ENCODE peak calls at places on chromosomes 5 and 9, in ten cellular contexts. X is hepatocyte; T is CD8-positive, alpha-beta memory T cell; I is bronchial epithelial cell; W is neuronal stem cell; F is cardiac fibroblast; M is MM.1S; A is heart right ventricle; L is cardiac muscle cell; U is adrenal gland. R is an unnamed sample.

GRCh38 chr5:35626108-35626507 is 8.4 kb downstream of the SPEF2 start:
- DNase-seq in X (no peak), T (no peak), I (no peak), W (no peak), F (peak; percentile 21), M (no peak), A (no peak), L (no peak), U (no peak), R (no peak)

GRCh38 chr5:147098233-147098790 is 136.5 kb upstream of the STK32A start:
- DNase-seq in X (peak; percentile 55), T (no peak), I (peak; percentile 56), W (peak; percentile 47), F (peak; percentile 53), M (peak; percentile 49), A (peak; percentile 41), L (peak; percentile 52), U (peak; percentile 47), R (no peak)

GRCh38 chr5:175718401-175719108 is 60.7 kb downstream of the HRH2 start:
- DNase-seq in X (peak; percentile 75), T (no peak), I (peak; percentile 34), W (peak; percentile 17), F (peak; percentile 27), M (peak; percentile 58), A (peak; percentile 40), L (peak; percentile 68), U (no peak), R (no peak)

GRCh38 chr5:108233617-108234016 is 148.3 kb downstream of the FBXL17 start:
- DNase-seq in X (peak; percentile 15), T (no peak), I (no peak), W (no peak), F (no peak), M (no peak), A (no peak), L (peak; percentile 72), U (no peak), R (no peak)

GRCh38 chr9:28301281-28301680 is 728.0 kb upstream of the C9orf72 start:
- DNase-seq in X (no peak), T (no peak), I (peak; percentile 58), W (no peak), F (no peak), M (no peak), A (no peak), L (no peak), U (no peak), R (no peak)

GRCh38 chr9:103649086-103649485 is 445.0 kb upstream of the SMC2 start:
- DNase-seq in X (no peak), T (no peak), I (no peak), W (no peak), F (no peak), M (no peak), A (no peak), L (no peak), U (no peak), R (no peak)

GRCh38 chr5:74085186-74085585 is 459.2 kb downstream of the ARHGEF28 start:
- DNase-seq in X (peak; percentile 25), T (no peak), I (no peak), W (no peak), F (no peak), M (no peak), A (no peak), L (peak; percentile 35), U (no peak), R (no peak)

GRCh38 chr5:74206571-74207550 is 433.7 kb downstream of the ENC1 start:
- DNase-seq in X (peak; percentile 39), T (no peak), I (peak; percentile 76), W (no peak), F (peak; percentile 72), M (no peak), A (peak; percentile 37), L (no peak), U (peak; percentile 37), R (peak; percentile 59)

GRCh38 chr9:137305060-137305787 is 3.2 kb upstream of the NRARP start:
- DNase-seq in X (peak; percentile 33), T (peak; percentile 60), I (peak; percentile 55), W (peak; percentile 71), F (peak; percentile 47), M (peak; percentile 36), A (peak; percentile 78), L (peak; percentile 59), U (peak; percentile 42), R (peak; percentile 63)
- H3K4me3 ChIP-seq in X (no peak overlapping the region), T (no peak overlapping the region), I (peak overlapping the region; percentile 13), W (no peak overlapping the region), F (no peak overlapping the region), M (peak overlapping the region; percentile 11), A (peak overlapping the region; percentile 12), L (no peak overlapping the region), U (no peak overlapping the region), R (no peak overlapping the region)

GRCh38 chr5:112686675-112687074 is 51.0 kb upstream of the APC start:
- DNase-seq in X (no peak), T (no peak), I (no peak), W (no peak), F (no peak), M (no peak), A (no peak), L (no peak), U (no peak), R (no peak)

GRCh38 chr5:112685386-112685785 is 52.3 kb upstream of the APC start:
- DNase-seq in X (no peak), T (no peak), I (no peak), W (no peak), F (no peak), M (no peak), A (no peak), L (no peak), U (no peak), R (no peak)

GRCh38 chr5:112684121-112684520 is 53.6 kb upstream of the APC start:
- DNase-seq in X (no peak), T (no peak), I (no peak), W (no peak), F (no peak), M (no peak), A (no peak), L (no peak), U (no peak), R (no peak)

GRCh38 chr5:112685929-112686328 is 51.8 kb upstream of the APC start:
- DNase-seq in X (no peak), T (no peak), I (no peak), W (no peak), F (peak; percentile 26), M (no peak), A (peak; percentile 15), L (no peak), U (no peak), R (no peak)

DNA sequence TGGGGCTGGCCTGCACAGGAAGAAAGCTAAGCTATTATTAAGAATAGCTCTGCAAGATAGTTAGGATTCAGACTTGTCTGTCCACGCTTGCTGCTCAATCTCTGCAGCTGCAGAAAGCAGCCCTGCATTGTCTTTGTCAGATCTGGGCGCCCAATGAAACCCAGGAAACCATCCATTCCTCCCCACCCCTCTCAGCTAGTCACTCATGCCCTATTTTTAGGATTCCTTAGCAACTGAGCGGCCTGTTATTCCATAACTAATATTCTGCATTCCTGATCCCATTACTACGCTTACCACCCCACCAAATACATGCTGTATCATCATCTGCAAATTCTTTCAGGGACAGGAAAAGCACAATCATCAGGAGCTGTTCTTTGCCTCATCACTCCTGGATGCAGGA is 52.9 kb upstream of the APC start:
- DNase-seq in X (no peak), T (no peak), I (no peak), W (no peak), F (peak; percentile 67), M (no peak), A (peak; percentile 50), L (no peak), U (no peak), R (no peak)
- H3K4me3 ChIP-seq in X (no peak overlapping the region), T (no peak overlapping the region), I (no peak overlapping the region), W (no peak overlapping the region), F (no peak overlapping the region), M (no peak overlapping the region), A (no peak overlapping the region), L (no peak overlapping the region), U (no peak overlapping the region), R (no peak overlapping the region)

DNA sequence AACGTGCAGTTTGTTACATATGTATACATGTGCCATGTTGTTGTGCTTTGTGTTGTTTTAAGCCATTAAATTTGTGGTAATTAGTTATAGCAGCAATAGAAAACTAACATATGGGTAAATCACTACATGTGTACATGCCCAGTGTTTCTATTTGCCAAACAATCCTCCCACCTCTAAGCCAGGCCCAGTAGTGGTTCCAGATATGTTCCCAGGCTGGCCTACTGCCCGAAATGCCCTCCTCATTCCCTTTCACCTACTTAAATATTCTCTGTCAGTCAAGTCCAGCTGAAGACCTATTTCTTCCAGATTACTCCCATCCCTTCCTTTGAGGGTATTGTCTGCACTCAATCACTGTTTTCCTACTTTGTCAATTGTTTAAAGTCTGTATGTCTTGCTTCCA is 24.1 kb upstream of the AGGF1 start:
- DNase-seq in X (no peak), T (no peak), I (no peak), W (no peak), F (no peak), M (no peak), A (no peak), L (no peak), U (no peak), R (no peak)
- H3K4me3 ChIP-seq in X (no peak overlapping the region), T (no peak overlapping the region), I (no peak overlapping the region), W (no peak overlapping the region), F (no peak overlapping the region), M (no peak overlapping the region), A (no peak overlapping the region), L (no peak overlapping the region), U (no peak overlapping the region), R (no peak overlapping the region)

GRCh38 chr9:91835632-91836031 is 114.4 kb downstream of the ROR2 start:
- DNase-seq in X (no peak), T (no peak), I (no peak), W (no peak), F (no peak), M (peak; percentile 53), A (no peak), L (no peak), U (no peak), R (no peak)

GRCh38 chr9:91836515-91836914 is 113.5 kb downstream of the ROR2 start:
- DNase-seq in X (no peak), T (no peak), I (no peak), W (no peak), F (no peak), M (no peak), A (no peak), L (no peak), U (peak; percentile 84), R (no peak)

GRCh38 chr9:91833878-91834255 is 116.2 kb downstream of the ROR2 start:
- DNase-seq in X (no peak), T (no peak), I (no peak), W (no peak), F (no peak), M (no peak), A (no peak), L (no peak), U (no peak), R (no peak)

GRCh38 chr9:91833096-91833877 is 116.7 kb downstream of the ROR2 start:
- DNase-seq in X (no peak), T (no peak), I (no peak), W (no peak), F (no peak), M (no peak), A (no peak), L (no peak), U (no peak), R (no peak)

DNA sequence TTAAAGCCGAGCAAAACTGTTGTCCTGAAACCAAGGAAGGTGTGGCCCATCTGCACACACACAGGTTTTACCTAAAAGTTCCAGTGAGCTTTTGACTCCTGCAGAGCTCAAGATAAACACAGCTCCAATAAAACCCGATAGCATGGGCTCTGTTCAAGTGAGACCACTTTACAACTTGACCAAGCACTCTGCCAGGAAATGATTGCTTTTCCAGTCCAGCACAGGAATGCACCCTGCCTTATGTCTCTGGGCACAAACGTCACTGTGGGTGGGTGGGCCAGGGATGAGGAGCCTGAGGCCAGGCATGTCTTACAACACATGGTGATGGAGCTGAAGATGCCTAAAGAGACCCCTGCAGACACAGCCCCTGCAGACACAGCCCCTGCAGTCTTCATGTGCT is 115.3 kb downstream of the ROR2 start:
- DNase-seq in X (peak; percentile 50), T (no peak), I (no peak), W (no peak), F (no peak), M (no peak), A (no peak), L (peak; percentile 64), U (no peak), R (no peak)
- H3K4me3 ChIP-seq in X (no peak overlapping the region), T (no peak overlapping the region), I (no peak overlapping the region), W (no peak overlapping the region), F (no peak overlapping the region), M (no peak overlapping the region), A (no peak overlapping the region), L (no peak overlapping the region), U (no peak overlapping the region), R (no peak overlapping the region)